ENCODE peak calls at places on chromosomes 11 and 22, in seven cellular contexts. One of them, this sample, is unnamed.

GRCh38 chr22:28151241-28151640 is 232.2 kb upstream of the PITPNB start:
- DNase-seq in foreskin fibroblast: no peak
- DNase-seq in uterus: no peak
- DNase-seq in AG09309: no peak
- DNase-seq in endothelial cell of umbilical vein: no peak
- DNase-seq in upper lobe of left lung: no peak
- DNase-seq in body of pancreas: no peak
- DNase-seq in this sample: no peak

GRCh38 chr22:40920526-40920925 is 30.7 kb upstream of the RBX1 start:
- DNase-seq in foreskin fibroblast: no peak
- DNase-seq in uterus: no peak
- DNase-seq in AG09309: peak
- DNase-seq in endothelial cell of umbilical vein: no peak
- DNase-seq in upper lobe of left lung: no peak
- DNase-seq in body of pancreas: no peak
- DNase-seq in this sample: no peak

GRCh38 chr11:95337972-95338429 is 107.0 kb upstream of the SESN3 start:
- DNase-seq in foreskin fibroblast: no peak
- DNase-seq in uterus: no peak
- DNase-seq in AG09309: no peak
- DNase-seq in endothelial cell of umbilical vein: no peak
- DNase-seq in upper lobe of left lung: no peak
- DNase-seq in body of pancreas: no peak
- DNase-seq in this sample: no peak

GRCh38 chr11:103515283-103515682 is 406.1 kb downstream of the DYNC2H1 start:
- DNase-seq in foreskin fibroblast: no peak
- DNase-seq in uterus: no peak
- DNase-seq in AG09309: no peak
- DNase-seq in endothelial cell of umbilical vein: no peak
- DNase-seq in upper lobe of left lung: no peak
- DNase-seq in body of pancreas: no peak
- DNase-seq in this sample: no peak

GRCh38 chr22:19260804-19261203 is 30.7 kb downstream of the CLTCL1 start:
- DNase-seq in foreskin fibroblast: no peak
- DNase-seq in uterus: no peak
- DNase-seq in AG09309: no peak
- DNase-seq in endothelial cell of umbilical vein: no peak
- DNase-seq in upper lobe of left lung: no peak
- DNase-seq in body of pancreas: no peak
- DNase-seq in this sample: no peak

GRCh38 chr11:130671801-130672700 is 223.6 kb downstream of the ADAMTS15 start:
- DNase-seq in foreskin fibroblast: peak
- DNase-seq in uterus: peak
- DNase-seq in AG09309: peak
- DNase-seq in endothelial cell of umbilical vein: no peak
- DNase-seq in upper lobe of left lung: peak
- DNase-seq in body of pancreas: peak
- DNase-seq in this sample: no peak

GRCh38 chr22:38843201-38843715 is 570 bp downstream of the NPTXR start:
- DNase-seq in foreskin fibroblast: peak
- DNase-seq in uterus: peak
- DNase-seq in AG09309: no peak
- DNase-seq in endothelial cell of umbilical vein: peak
- DNase-seq in upper lobe of left lung: peak
- DNase-seq in body of pancreas: peak
- DNase-seq in this sample: peak

GRCh38 chr22:31970490-31971444 is 26.4 kb downstream of the YWHAH start:
- DNase-seq in foreskin fibroblast: peak
- DNase-seq in uterus: peak
- DNase-seq in AG09309: no peak
- DNase-seq in endothelial cell of umbilical vein: peak
- DNase-seq in upper lobe of left lung: peak
- DNase-seq in body of pancreas: peak
- DNase-seq in this sample: peak

GRCh38 chr11:116596346-116597260 is 176.2 kb downstream of the BUD13 start:
- DNase-seq in foreskin fibroblast: no peak
- DNase-seq in uterus: no peak
- DNase-seq in AG09309: no peak
- DNase-seq in endothelial cell of umbilical vein: no peak
- DNase-seq in upper lobe of left lung: no peak
- DNase-seq in body of pancreas: no peak
- DNase-seq in this sample: no peak

GRCh38 chr11:106706355-106706754 is 311.9 kb downstream of the GUCY1A2 start:
- DNase-seq in foreskin fibroblast: peak
- DNase-seq in uterus: no peak
- DNase-seq in AG09309: peak
- DNase-seq in endothelial cell of umbilical vein: no peak
- DNase-seq in upper lobe of left lung: no peak
- DNase-seq in body of pancreas: no peak
- DNase-seq in this sample: no peak

GRCh38 chr11:8671651-8672062 is 10.8 kb downstream of the TRIM66 start:
- DNase-seq in foreskin fibroblast: no peak
- DNase-seq in uterus: peak
- DNase-seq in AG09309: no peak
- DNase-seq in endothelial cell of umbilical vein: no peak
- DNase-seq in upper lobe of left lung: no peak
- DNase-seq in body of pancreas: peak
- DNase-seq in this sample: no peak

GRCh38 chr11:11570823-11571222 is 51.0 kb downstream of the GALNT18 start:
- DNase-seq in foreskin fibroblast: no peak
- DNase-seq in uterus: no peak
- DNase-seq in AG09309: no peak
- DNase-seq in endothelial cell of umbilical vein: no peak
- DNase-seq in upper lobe of left lung: no peak
- DNase-seq in body of pancreas: no peak
- DNase-seq in this sample: no peak

GRCh38 chr11:19499999-19500398 is 212.6 kb upstream of the NAV2 start:
- DNase-seq in foreskin fibroblast: peak
- DNase-seq in uterus: no peak
- DNase-seq in AG09309: no peak
- DNase-seq in endothelial cell of umbilical vein: no peak
- DNase-seq in upper lobe of left lung: no peak
- DNase-seq in body of pancreas: no peak
- DNase-seq in this sample: no peak

GRCh38 chr11:76238551-76238950 is 32.2 kb upstream of the WNT11 start:
- DNase-seq in foreskin fibroblast: no peak
- DNase-seq in uterus: no peak
- DNase-seq in AG09309: no peak
- DNase-seq in endothelial cell of umbilical vein: no peak
- DNase-seq in upper lobe of left lung: no peak
- DNase-seq in body of pancreas: no peak
- DNase-seq in this sample: no peak

GRCh38 chr11:17229481-17230152 is 21.8 kb upstream of the PIK3C2A start:
- DNase-seq in foreskin fibroblast: no peak
- DNase-seq in uterus: no peak
- DNase-seq in AG09309: no peak
- DNase-seq in endothelial cell of umbilical vein: no peak
- DNase-seq in upper lobe of left lung: no peak
- DNase-seq in body of pancreas: no peak
- DNase-seq in this sample: no peak

GRCh38 chr22:49083607-49084006 is 744.1 kb downstream of the BRD1 start:
- DNase-seq in foreskin fibroblast: no peak
- DNase-seq in uterus: no peak
- DNase-seq in AG09309: no peak
- DNase-seq in endothelial cell of umbilical vein: no peak
- DNase-seq in upper lobe of left lung: no peak
- DNase-seq in body of pancreas: no peak
- DNase-seq in this sample: no peak

GRCh38 chr11:78149646-78150045 is 10.2 kb upstream of the ALG8 start:
- DNase-seq in foreskin fibroblast: peak
- DNase-seq in uterus: no peak
- DNase-seq in AG09309: peak
- DNase-seq in endothelial cell of umbilical vein: peak
- DNase-seq in upper lobe of left lung: no peak
- DNase-seq in body of pancreas: no peak
- DNase-seq in this sample: no peak

GRCh38 chr22:25700996-25701815 is 40.8 kb upstream of the MYO18B start:
- DNase-seq in foreskin fibroblast: peak
- DNase-seq in uterus: peak
- DNase-seq in AG09309: peak
- DNase-seq in endothelial cell of umbilical vein: no peak
- DNase-seq in upper lobe of left lung: no peak
- DNase-seq in body of pancreas: no peak
- DNase-seq in this sample: peak

GRCh38 chr22:37318255-37319109 is 36.2 kb downstream of the CYTH4 start:
- DNase-seq in foreskin fibroblast: no peak
- DNase-seq in uterus: no peak
- DNase-seq in AG09309: no peak
- DNase-seq in endothelial cell of umbilical vein: no peak
- DNase-seq in upper lobe of left lung: no peak
- DNase-seq in body of pancreas: no peak
- DNase-seq in this sample: no peak
- TF ChIP-seq CTCF in foreskin fibroblast: no peak
- TF ChIP-seq CTCF in uterus: no peak
- TF ChIP-seq CTCF in AG09309: peak
- TF ChIP-seq CTCF in endothelial cell of umbilical vein: no peak
- TF ChIP-seq CTCF in upper lobe of left lung: no peak
- TF ChIP-seq CTCF in body of pancreas: no peak
- TF ChIP-seq CTCF in this sample: no peak

GRCh38 chr11:128204898-128205297 is 382.5 kb downstream of the ETS1 start:
- DNase-seq in foreskin fibroblast: no peak
- DNase-seq in uterus: no peak
- DNase-seq in AG09309: no peak
- DNase-seq in endothelial cell of umbilical vein: no peak
- DNase-seq in upper lobe of left lung: no peak
- DNase-seq in body of pancreas: no peak
- DNase-seq in this sample: no peak
- TF ChIP-seq CTCF in foreskin fibroblast: no peak
- TF ChIP-seq CTCF in uterus: no peak
- TF ChIP-seq CTCF in AG09309: no peak
- TF ChIP-seq CTCF in endothelial cell of umbilical vein: no peak
- TF ChIP-seq CTCF in upper lobe of left lung: no peak
- TF ChIP-seq CTCF in body of pancreas: no peak
- TF ChIP-seq CTCF in this sample: no peak

DNA sequence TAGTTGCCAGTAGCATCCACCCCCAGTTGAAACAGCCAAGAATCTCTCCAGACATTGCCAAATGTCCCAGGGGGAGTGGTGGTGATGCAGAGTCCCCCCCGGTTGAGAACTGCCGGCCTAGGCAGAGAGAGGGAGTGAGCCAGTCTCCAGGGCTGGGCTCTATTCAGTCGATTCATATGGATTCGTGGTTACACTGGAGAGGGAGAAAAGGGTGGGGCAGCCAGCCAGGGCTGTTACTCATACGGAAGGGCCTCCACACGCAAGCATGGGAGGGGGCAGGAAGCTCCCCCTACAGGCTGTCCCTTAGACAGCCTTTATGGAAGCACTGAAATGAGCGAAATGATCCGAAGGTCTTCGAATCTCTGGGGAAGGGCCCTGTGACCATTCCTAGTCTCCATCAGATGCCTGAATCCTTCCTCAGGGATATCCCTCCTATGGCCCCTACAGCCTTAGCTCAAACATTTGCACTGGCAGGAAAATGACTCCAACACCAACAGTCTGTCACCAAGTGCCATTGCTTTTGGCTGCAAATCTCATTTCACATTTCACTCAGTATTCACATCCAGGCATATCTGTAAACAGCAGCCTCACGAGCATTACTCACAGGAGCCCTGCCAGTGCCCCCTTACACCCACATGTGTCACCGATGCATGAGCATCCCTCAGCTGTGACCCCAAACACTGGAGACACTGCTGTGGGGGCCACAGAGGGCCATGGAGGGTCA is 18.4 kb upstream of the TLCD5 start:
- DNase-seq in foreskin fibroblast: peak
- DNase-seq in uterus: no peak
- DNase-seq in AG09309: peak
- DNase-seq in endothelial cell of umbilical vein: peak
- DNase-seq in upper lobe of left lung: no peak
- DNase-seq in body of pancreas: no peak
- DNase-seq in this sample: no peak
- TF ChIP-seq CTCF in foreskin fibroblast: peak
- TF ChIP-seq CTCF in uterus: no peak
- TF ChIP-seq CTCF in AG09309: peak
- TF ChIP-seq CTCF in endothelial cell of umbilical vein: peak
- TF ChIP-seq CTCF in upper lobe of left lung: no peak
- TF ChIP-seq CTCF in body of pancreas: no peak
- TF ChIP-seq CTCF in this sample: peak

DNA sequence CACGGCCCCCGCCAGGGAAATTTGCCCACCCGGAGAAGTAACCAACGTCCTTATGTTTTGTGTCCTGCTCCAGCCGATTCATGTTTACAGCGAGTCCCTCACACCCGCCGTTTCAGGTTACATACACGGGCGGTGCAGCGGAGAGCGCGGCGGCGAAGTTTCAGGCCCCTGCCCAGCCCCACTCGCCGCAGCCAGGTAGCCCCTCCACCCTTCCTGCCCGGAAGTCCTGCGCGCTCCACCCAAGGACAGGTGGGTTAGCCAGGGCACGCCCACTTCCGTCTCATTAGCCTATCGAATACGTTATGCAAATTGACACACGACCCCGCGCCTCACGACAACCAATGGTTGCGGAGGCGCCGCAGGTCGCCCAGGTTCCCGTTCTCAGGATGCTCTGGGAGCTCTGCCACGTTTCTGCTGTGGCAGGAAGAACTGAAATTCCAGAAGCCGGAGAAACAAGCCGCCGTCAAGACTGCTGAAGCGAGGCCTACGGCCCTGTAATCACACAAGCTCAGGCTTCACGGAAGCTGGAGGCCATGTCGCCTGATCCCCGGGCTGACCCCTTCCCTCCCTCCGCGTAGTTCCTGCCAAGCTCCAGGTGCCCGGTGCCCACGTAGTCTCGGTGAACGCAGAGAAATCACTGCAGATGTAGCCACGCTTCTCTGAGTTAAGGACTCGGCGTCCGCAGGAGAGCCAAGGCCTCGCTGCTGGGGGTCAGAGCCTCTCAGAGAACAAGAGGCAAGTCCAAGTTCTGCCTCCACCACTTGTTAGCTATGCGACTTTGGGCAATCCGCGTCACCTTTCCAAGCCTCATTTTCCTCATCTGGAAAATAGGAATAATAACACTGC is 22.4 kb upstream of the MYH9 start:
- DNase-seq in foreskin fibroblast: no peak
- DNase-seq in uterus: peak
- DNase-seq in AG09309: no peak
- DNase-seq in endothelial cell of umbilical vein: peak
- DNase-seq in upper lobe of left lung: peak
- DNase-seq in body of pancreas: peak
- DNase-seq in this sample: no peak
- TF ChIP-seq CTCF in foreskin fibroblast: no peak
- TF ChIP-seq CTCF in uterus: no peak
- TF ChIP-seq CTCF in AG09309: no peak
- TF ChIP-seq CTCF in endothelial cell of umbilical vein: no peak
- TF ChIP-seq CTCF in upper lobe of left lung: peak
- TF ChIP-seq CTCF in body of pancreas: no peak
- TF ChIP-seq CTCF in this sample: no peak

GRCh38 chr11:13534358-13534757 is 38.6 kb upstream of the PTH start:
- DNase-seq in foreskin fibroblast: no peak
- DNase-seq in uterus: no peak
- DNase-seq in AG09309: no peak
- DNase-seq in endothelial cell of umbilical vein: no peak
- DNase-seq in upper lobe of left lung: no peak
- DNase-seq in body of pancreas: no peak
- DNase-seq in this sample: no peak
- TF ChIP-seq CTCF in foreskin fibroblast: no peak
- TF ChIP-seq CTCF in uterus: no peak
- TF ChIP-seq CTCF in AG09309: no peak
- TF ChIP-seq CTCF in endothelial cell of umbilical vein: no peak
- TF ChIP-seq CTCF in upper lobe of left lung: no peak
- TF ChIP-seq CTCF in body of pancreas: no peak
- TF ChIP-seq CTCF in this sample: no peak

GRCh38 chr22:43891360-43892182 is at the start of gene PNPLA5:
- DNase-seq in foreskin fibroblast: no peak
- DNase-seq in uterus: no peak
- DNase-seq in AG09309: no peak
- DNase-seq in endothelial cell of umbilical vein: no peak
- DNase-seq in upper lobe of left lung: peak
- DNase-seq in body of pancreas: no peak
- DNase-seq in this sample: peak
- TF ChIP-seq CTCF in foreskin fibroblast: no peak
- TF ChIP-seq CTCF in uterus: no peak
- TF ChIP-seq CTCF in AG09309: no peak
- TF ChIP-seq CTCF in endothelial cell of umbilical vein: no peak
- TF ChIP-seq CTCF in upper lobe of left lung: no peak
- TF ChIP-seq CTCF in body of pancreas: no peak
- TF ChIP-seq CTCF in this sample: no peak

This sample was measured in D721Med.